ENCODE peak calls at places on chromosomes 12 and 14, in eight cellular contexts. H is suprapubic skin, N is HepG2, U is stomach, O is sigmoid colon, M is upper lobe of left lung, Y is H1, D is GM12878. P is an unnamed sample.

GRCh38 chr12:89783321-89784060 is 74.9 kb upstream of the ATP2B1 start:
- DNase-seq in H (no peak), N (no peak), U (no peak), O (no peak), M (no peak), Y (no peak), D (no peak), P (no peak)

GRCh38 chr14:93962701-93963601 is 13.4 kb downstream of the ASB2 start:
- DNase-seq in H (no peak), N (no peak), U (no peak), O (no peak), M (peak; percentile 52), Y (no peak), D (peak; percentile 72), P (peak; percentile 75)

GRCh38 chr14:81435578-81436295 is 35.6 kb upstream of the STON2 start:
- DNase-seq in H (peak; percentile 84), N (peak; percentile 55), U (peak; percentile 41), O (peak; percentile 78), M (peak; percentile 38), Y (no peak), D (no peak), P (peak; percentile 42)

GRCh38 chr12:108530141-108530540 is 15.1 kb downstream of the FICD start:
- DNase-seq in H (no peak), N (no peak), U (no peak), O (no peak), M (no peak), Y (no peak), D (no peak), P (no peak)

GRCh38 chr12:123942911-123943648 is 29.6 kb downstream of the CCDC92 start:
- DNase-seq in H (no peak), N (no peak), U (no peak), O (no peak), M (no peak), Y (no peak), D (no peak), P (no peak)

GRCh38 chr12:58159941-58160340 is 218.6 kb downstream of the ATP23 start:
- DNase-seq in H (no peak), N (no peak), U (no peak), O (no peak), M (no peak), Y (no peak), D (no peak), P (no peak)

GRCh38 chr14:96938946-96939345 is 141.8 kb downstream of the VRK1 start:
- DNase-seq in H (no peak), N (no peak), U (no peak), O (no peak), M (no peak), Y (no peak), D (no peak), P (no peak)

GRCh38 chr12:109827566-109828550 is 5.3 kb downstream of the TRPV4 start:
- DNase-seq in H (peak; percentile 81), N (no peak), U (peak; percentile 38), O (peak; percentile 79), M (peak; percentile 83), Y (no peak), D (no peak), P (peak; percentile 36)

GRCh38 chr14:80587096-80587724 is 354.3 kb downstream of the CEP128 start:
- DNase-seq in H (no peak), N (peak; percentile 30), U (no peak), O (no peak), M (no peak), Y (no peak), D (peak; percentile 89), P (no peak)

GRCh38 chr14:85420707-85421106 is 109.2 kb upstream of the FLRT2 start:
- DNase-seq in H (no peak), N (no peak), U (no peak), O (no peak), M (no peak), Y (no peak), D (no peak), P (no peak)

GRCh38 chr14:102885686-102886447 is 36.6 kb upstream of the AMN start:
- DNase-seq in H (no peak), N (no peak), U (no peak), O (no peak), M (no peak), Y (no peak), D (no peak), P (no peak)

GRCh38 chr14:95316826-95317225 is 2.9 kb downstream of the CLMN start:
- DNase-seq in H (no peak), N (no peak), U (no peak), O (no peak), M (no peak), Y (no peak), D (no peak), P (no peak)

GRCh38 chr14:36020120-36021029 is 156.1 kb downstream of the PTCSC3 start:
- DNase-seq in H (no peak), N (no peak), U (no peak), O (no peak), M (no peak), Y (no peak), D (no peak), P (no peak)

GRCh38 chr12:91139981-91140659 is 28.8 kb upstream of the LUM start:
- DNase-seq in H (no peak), N (no peak), U (no peak), O (no peak), M (no peak), Y (no peak), D (no peak), P (no peak)

GRCh38 chr12:78671295-78671694 is 193.3 kb upstream of the SYT1 start:
- DNase-seq in H (no peak), N (no peak), U (no peak), O (no peak), M (no peak), Y (no peak), D (no peak), P (no peak)

GRCh38 chr14:34628681-34629135 is 1.2 kb downstream of the SNX6 start:
- DNase-seq in H (no peak), N (peak; percentile 48), U (peak; percentile 37), O (no peak), M (peak; percentile 22), Y (no peak), D (no peak), P (peak; percentile 61)

GRCh38 chr14:34619399-34619920 is 10.5 kb downstream of the SNX6 start:
- DNase-seq in H (no peak), N (no peak), U (no peak), O (no peak), M (no peak), Y (no peak), D (no peak), P (no peak)

GRCh38 chr14:34620115-34620514 is 9.8 kb downstream of the SNX6 start:
- DNase-seq in H (no peak), N (no peak), U (no peak), O (no peak), M (no peak), Y (no peak), D (no peak), P (no peak)

GRCh38 chr14:34629344-34629656 is 648 bp downstream of the SNX6 start:
- DNase-seq in H (no peak), N (no peak), U (no peak), O (no peak), M (no peak), Y (no peak), D (no peak), P (no peak)

GRCh38 chr14:34623506-34623905 is 6.4 kb downstream of the SNX6 start:
- DNase-seq in H (no peak), N (no peak), U (no peak), O (no peak), M (no peak), Y (no peak), D (no peak), P (no peak)
- TF ChIP-seq POLR2AphosphoS5 in H (no peak), N (no peak), U (no peak), O (no peak), M (no peak), Y (no peak), D (no peak), P (no peak)

GRCh38 chr14:92511472-92512247 is 1.9 kb upstream of the RIN3 start:
- DNase-seq in H (peak; percentile 55), N (no peak), U (no peak), O (peak; percentile 65), M (no peak), Y (no peak), D (no peak), P (peak; percentile 60)

GRCh38 chr14:92513966-92514843 is 624 bp downstream of the RIN3 start:
- DNase-seq in H (no peak), N (peak; percentile 36), U (no peak), O (peak; percentile 74), M (no peak), Y (no peak), D (no peak), P (peak; percentile 57)

GRCh38 chr14:92512807-92513203 is 776 bp upstream of the RIN3 start:
- DNase-seq in H (no peak), N (no peak), U (no peak), O (no peak), M (no peak), Y (no peak), D (no peak), P (no peak)

GRCh38 chr14:92513204-92513965 is at the start of gene RIN3:
- DNase-seq in H (peak; percentile 82), N (peak; percentile 38), U (no peak), O (peak; percentile 81), M (peak; percentile 64), Y (no peak), D (no peak), P (peak; percentile 61)

DNA sequence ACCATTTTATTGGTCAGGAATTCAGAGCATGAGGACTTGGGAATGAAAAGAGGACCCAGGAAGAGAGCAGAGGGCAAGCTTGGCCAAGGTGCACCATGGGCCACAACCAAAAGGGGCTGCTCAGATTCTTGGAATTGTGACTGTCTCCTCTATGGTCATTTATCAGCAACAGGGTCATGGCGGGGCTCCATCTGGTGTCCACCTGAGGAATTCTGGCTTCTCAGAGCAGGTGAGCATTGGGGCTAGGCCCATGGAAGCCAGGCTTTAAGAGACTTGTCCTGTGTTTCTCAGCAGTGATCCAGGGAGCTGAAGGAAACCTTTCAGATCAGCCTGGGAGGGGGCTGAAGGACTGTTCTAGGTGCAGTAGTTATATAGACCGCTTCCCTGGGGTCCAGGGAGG is 2.6 kb upstream of the RIN3 start:
- DNase-seq in H (peak; percentile 48), N (peak; percentile 48), U (no peak), O (peak; percentile 58), M (no peak), Y (no peak), D (no peak), P (no peak)
- TF ChIP-seq EP300 in H (no peak), N (no peak), U (no peak), O (no peak), M (no peak), Y (no peak), D (no peak), P (no peak)

DNA sequence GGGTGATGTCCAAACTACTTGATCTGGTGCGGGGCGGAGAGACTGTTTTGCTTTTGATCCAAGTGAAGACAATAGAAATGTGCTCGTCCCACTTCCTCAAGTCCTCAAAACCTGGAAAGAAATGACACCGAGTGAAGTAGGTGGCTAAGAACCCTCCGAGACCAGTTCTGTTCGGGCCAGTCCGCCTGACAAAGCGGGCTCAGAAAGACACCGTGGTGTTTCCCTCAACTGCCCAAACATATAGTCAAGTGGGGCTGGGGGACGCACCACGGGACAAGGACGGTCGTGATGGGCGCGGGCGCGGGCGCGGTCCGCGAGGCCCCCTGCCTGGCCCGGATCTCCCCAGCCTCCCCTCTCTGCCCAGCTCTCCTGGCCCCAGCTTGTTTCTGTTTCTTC is 1.6 kb downstream of the PHLDA1 start:
- DNase-seq in H (no peak), N (no peak), U (no peak), O (no peak), M (no peak), Y (no peak), D (no peak), P (no peak)
- TF ChIP-seq POLR2A in H (no peak), N (no peak), U (no peak), O (no peak), M (no peak), Y (no peak), D (no peak), P (no peak)

GRCh38 chr14:34227834-34228662 is 234.0 kb downstream of the SPTSSA start:
- DNase-seq in H (no peak), N (peak; percentile 72), U (peak; percentile 72), O (peak; percentile 77), M (peak; percentile 48), Y (peak; percentile 41), D (no peak), P (peak; percentile 66)
- TF ChIP-seq POLR2AphosphoS5 in H (no peak), N (no peak), U (no peak), O (no peak), M (no peak), Y (no peak), D (no peak), P (no peak)